ENCODE peak calls at places on chromosomes 3 and 15, in eight cellular contexts. A is tibial nerve, W is endothelial cell of umbilical vein, H is endodermal cell, G is neural progenitor cell, M is right atrium auricular region, R is cardiac muscle cell, Q is pancreas. V is an unnamed sample. For H3K4me1, the result is how much of the 10 kb centered on the place peaks cover.

GRCh38 chr3:174342941-174343431 is 516.1 kb upstream of the NAALADL2 start:
- DNase-seq in A (no peak), W (no peak), H (no peak), G (no peak), M (no peak), R (peak), Q (no peak), V (no peak)

GRCh38 chr15:78991879-78992278 is 47.0 kb upstream of the CTSH start:
- DNase-seq in A (no peak), W (no peak), H (no peak), G (no peak), M (no peak), R (no peak), Q (no peak), V (no peak)

GRCh38 chr15:52238149-52238548 is 47.0 kb upstream of the GNB5 start:
- DNase-seq in A (no peak), W (no peak), H (no peak), G (no peak), M (no peak), R (no peak), Q (no peak), V (no peak)

GRCh38 chr3:123652346-123652984 is 67.6 kb upstream of the HACD2 start:
- DNase-seq in A (peak), W (peak), H (peak), G (peak), M (peak), R (peak), Q (peak), V (no peak)

GRCh38 chr3:138412821-138413531 is 21.4 kb upstream of the ESYT3 start:
- DNase-seq in A (no peak), W (no peak), H (peak), G (no peak), M (no peak), R (peak), Q (no peak), V (no peak)

GRCh38 chr15:40420793-40421192 is 15.2 kb downstream of the IVD start:
- DNase-seq in A (no peak), W (no peak), H (no peak), G (no peak), M (no peak), R (no peak), Q (peak), V (no peak)

GRCh38 chr15:49645937-49646336 is 25.1 kb downstream of the DTWD1 start:
- DNase-seq in A (peak), W (peak), H (no peak), G (no peak), M (no peak), R (peak), Q (no peak), V (no peak)

GRCh38 chr15:58066042-58066867 is 744 bp upstream of the ALDH1A2 start:
- DNase-seq in A (peak), W (peak), H (peak), G (peak), M (peak), R (peak), Q (peak), V (no peak)

GRCh38 chr3:128439226-128439625 is 27.5 kb downstream of the DNAJB8 start:
- DNase-seq in A (no peak), W (no peak), H (no peak), G (no peak), M (no peak), R (no peak), Q (no peak), V (no peak)

GRCh38 chr3:52831500-52832301 is 1.2 kb upstream of the ITIH4 start:
- DNase-seq in A (peak), W (peak), H (no peak), G (no peak), M (peak), R (peak), Q (peak), V (no peak)

GRCh38 chr3:64972793-64973192 is 285.0 kb upstream of the ADAMTS9 start:
- DNase-seq in A (no peak), W (no peak), H (no peak), G (no peak), M (no peak), R (no peak), Q (no peak), V (no peak)

GRCh38 chr3:150740733-150741496 is 22.1 kb downstream of the SIAH2 start:
- DNase-seq in A (no peak), W (no peak), H (no peak), G (no peak), M (no peak), R (no peak), Q (no peak), V (no peak)

GRCh38 chr3:150742679-150743078 is 20.3 kb downstream of the SIAH2 start:
- DNase-seq in A (no peak), W (no peak), H (no peak), G (no peak), M (no peak), R (no peak), Q (no peak), V (no peak)

GRCh38 chr3:150741497-150742140 is 21.4 kb downstream of the SIAH2 start:
- DNase-seq in A (no peak), W (no peak), H (no peak), G (no peak), M (no peak), R (no peak), Q (no peak), V (no peak)

GRCh38 chr3:150743508-150743907 is 19.5 kb downstream of the SIAH2 start:
- DNase-seq in A (no peak), W (no peak), H (no peak), G (no peak), M (no peak), R (peak), Q (no peak), V (no peak)

DNA sequence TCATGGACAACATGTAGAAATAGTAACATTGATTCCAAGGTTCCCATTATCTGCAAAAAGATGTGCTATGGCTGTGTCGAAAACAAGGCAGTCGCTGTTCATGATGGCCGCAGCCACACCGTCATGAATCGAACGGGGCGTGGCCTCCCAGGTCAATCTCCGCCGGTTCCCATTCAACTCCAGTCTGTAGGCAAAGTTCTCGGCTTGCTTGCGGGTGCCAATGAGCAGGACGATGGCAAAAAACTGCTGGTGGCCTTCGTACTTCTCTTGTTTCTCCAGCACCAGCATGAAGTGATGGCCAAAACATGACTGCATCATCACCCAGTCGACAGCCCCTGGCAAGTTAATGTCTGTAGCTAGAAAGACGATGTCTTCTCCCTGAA is 20.8 kb downstream of the SIAH2 start:
- DNase-seq in A (no peak), W (no peak), H (no peak), G (no peak), M (no peak), R (no peak), Q (no peak), V (no peak)
- H3K4me1 ChIP-seq in A (under half), W (under half), H (under half), G (under half), M (under half), R (under half), Q (under half), V (under half)

GRCh38 chr15:70088427-70088826 is 9.3 kb downstream of the TLE3 start:
- DNase-seq in A (no peak), W (no peak), H (no peak), G (no peak), M (no peak), R (no peak), Q (no peak), V (no peak)
- H3K4me1 ChIP-seq in A (half or more), W (under half), H (half or more), G (half or more), M (half or more), R (under half), Q (under half), V (under half)

DNA sequence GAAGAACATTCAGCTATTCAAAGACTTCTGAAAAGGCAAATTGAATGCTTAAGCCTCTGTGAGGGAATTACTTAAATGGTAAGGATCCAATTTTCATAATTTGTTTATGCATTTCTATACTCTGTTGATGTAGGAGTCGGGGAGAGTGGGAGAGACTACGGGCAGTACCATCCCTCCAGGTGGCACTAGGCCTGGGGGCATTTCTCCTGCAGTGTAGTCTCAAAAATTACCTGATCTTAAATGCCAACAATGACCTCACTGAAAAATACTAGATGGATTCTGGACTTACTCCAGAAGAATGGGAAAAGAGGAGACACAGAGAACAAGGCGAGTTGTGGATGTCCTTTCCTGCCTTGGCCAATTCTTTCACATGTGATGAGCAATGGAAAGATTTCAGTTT is 77.8 kb upstream of the PLXND1 start:
- DNase-seq in A (no peak), W (no peak), H (no peak), G (no peak), M (no peak), R (no peak), Q (no peak), V (no peak)
- H3K4me1 ChIP-seq in A (under half), W (under half), H (under half), G (half or more), M (under half), R (under half), Q (under half), V (under half)

DNA sequence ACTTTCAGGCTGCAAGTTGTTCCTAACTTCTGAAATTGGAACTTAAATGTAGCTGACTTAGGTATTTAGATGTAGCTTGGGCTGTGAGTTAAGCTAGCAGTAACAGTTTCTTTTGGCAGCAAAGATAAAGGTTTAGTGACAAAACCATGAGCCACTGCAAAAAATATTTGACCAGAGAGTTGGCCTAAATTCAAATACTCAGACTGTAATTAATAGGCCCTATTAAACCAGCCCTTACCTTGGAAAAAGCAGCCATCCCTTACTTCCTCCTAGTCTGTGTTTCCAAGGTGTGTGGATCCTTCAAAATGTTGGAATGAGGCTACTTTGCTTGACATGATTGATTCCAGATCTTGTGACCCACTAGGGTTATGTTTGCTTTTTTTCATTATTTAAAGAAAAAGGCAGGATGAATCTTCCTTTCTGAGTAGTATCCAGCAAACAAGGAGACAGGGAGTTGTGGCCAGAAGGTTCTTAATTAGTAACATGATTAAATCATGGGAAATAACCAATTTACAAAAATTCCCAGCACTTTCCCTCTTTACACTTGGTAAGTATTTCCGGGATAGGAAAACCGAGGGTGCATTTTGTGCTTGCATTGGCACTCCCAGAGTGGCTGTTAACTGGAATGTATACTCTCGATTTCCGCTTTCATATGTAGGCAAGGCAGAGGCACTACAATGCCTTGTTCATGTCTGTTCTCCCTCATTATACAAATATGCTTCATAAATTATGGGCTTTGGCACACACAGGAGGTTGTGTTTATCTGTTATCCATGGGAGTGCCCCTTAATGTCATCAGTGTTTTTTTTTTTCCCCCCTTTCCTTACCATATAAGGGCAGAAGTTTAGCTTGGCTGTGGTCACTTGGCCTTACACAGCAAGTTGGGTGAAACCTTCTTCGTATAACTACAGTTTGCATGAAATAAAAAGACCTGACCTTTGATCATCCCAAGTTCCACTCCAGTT is 8.5 kb downstream of the TPM1 start:
- DNase-seq in A (no peak), W (peak), H (no peak), G (no peak), M (no peak), R (peak), Q (no peak), V (no peak)
- H3K4me1 ChIP-seq in A (half or more), W (half or more), H (under half), G (under half), M (half or more), R (half or more), Q (under half), V (under half)

V was measured in effector memory CD4-positive, alpha-beta T cell.